ENCODE peak calls at places on chromosomes 1 and 21, in five cellular contexts. H is mucosa of descending colon; R is IMR-90; Z is left ventricle myocardium inferior; N is naive thymus-derived CD4-positive, alpha-beta T cell. P is an unnamed sample. For H3K9me3, the result is how much of the 10 kb centered on the place peaks cover.

GRCh38 chr1:219442575-219442974 is 170.3 kb downstream of the ZC3H11B start:
- DNase-seq in N (no peak), Z (no peak), H (no peak), R (peak), P (no peak)

GRCh38 chr1:2949966-2950925 is 71.0 kb upstream of the ACTRT2 start:
- DNase-seq in Z (peak), R (no peak), N (no peak), H (peak), P (peak)

GRCh38 chr1:31607360-31607759 is 10.1 kb upstream of the HCRTR1 start:
- DNase-seq in R (no peak), Z (no peak), H (no peak), N (no peak), P (no peak)

GRCh38 chr1:156616463-156616862 is 2.8 kb upstream of the HAPLN2 start:
- DNase-seq in Z (peak), N (no peak), R (peak), H (no peak), P (peak)

GRCh38 chr1:243814718-243815117 is 35.3 kb downstream of the AKT3 start:
- DNase-seq in N (no peak), R (no peak), Z (no peak), H (no peak), P (no peak)

GRCh38 chr1:229884765-229885164 is 182.3 kb upstream of the GALNT2 start:
- DNase-seq in R (no peak), Z (no peak), H (no peak), N (no peak), P (no peak)

GRCh38 chr1:223700942-223701637 is 11.2 kb upstream of the CAPN2 start:
- DNase-seq in R (peak), Z (no peak), N (no peak), H (no peak), P (peak)

GRCh38 chr1:182111496-182111895 is 50.0 kb upstream of the ZNF648 start:
- DNase-seq in H (peak), Z (no peak), N (no peak), R (no peak), P (peak)

GRCh38 chr1:181112071-181112929 is 23.8 kb downstream of the IER5 start:
- DNase-seq in N (no peak), H (peak), Z (peak), R (peak), P (peak)

GRCh38 chr1:196667131-196667530 is 15.3 kb downstream of the CFH start:
- DNase-seq in N (no peak), R (no peak), Z (no peak), H (no peak), P (no peak)

GRCh38 chr1:196674908-196675307 is 23.1 kb downstream of the CFH start:
- DNase-seq in Z (no peak), H (no peak), R (no peak), N (no peak), P (no peak)

GRCh38 chr1:196669051-196669450 is 17.2 kb downstream of the CFH start:
- DNase-seq in N (no peak), H (no peak), R (no peak), Z (no peak), P (no peak)

GRCh38 chr1:196669693-196670092 is 17.9 kb downstream of the CFH start:
- DNase-seq in H (no peak), Z (no peak), N (no peak), R (no peak), P (no peak)
- H3K9me3 ChIP-seq in H (under half), Z (under half), N (under half), R (under half), P (under half)

GRCh38 chr1:83554174-83554573 is 444.8 kb downstream of the TTLL7 start:
- DNase-seq in R (no peak), N (no peak), Z (peak), H (no peak), P (no peak)

GRCh38 chr1:83559531-83559930 is 439.4 kb downstream of the TTLL7 start:
- DNase-seq in R (no peak), H (no peak), N (no peak), Z (no peak), P (no peak)

GRCh38 chr1:83555871-83556270 is 443.1 kb downstream of the TTLL7 start:
- DNase-seq in R (no peak), Z (no peak), H (no peak), N (no peak), P (no peak)

DNA sequence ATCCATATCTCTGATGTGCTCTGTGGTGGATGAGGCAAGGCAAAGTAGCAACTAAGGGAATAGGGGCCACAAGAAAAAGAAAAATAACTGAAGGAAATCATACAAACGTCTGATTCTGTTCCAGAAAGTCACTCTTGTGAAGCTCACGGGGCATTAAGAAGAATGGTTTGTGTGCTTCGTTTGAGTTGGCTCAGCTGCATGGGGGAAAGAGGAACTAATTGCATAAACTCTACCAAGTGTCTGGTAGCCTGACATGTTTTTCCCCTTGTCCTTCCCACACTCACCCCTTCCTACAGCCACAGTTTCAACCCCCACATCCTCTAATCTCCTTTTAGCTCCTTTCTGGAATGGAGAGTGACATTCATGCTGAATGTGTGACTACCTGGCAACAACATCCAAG is 439.8 kb downstream of the TTLL7 start:
- DNase-seq in R (no peak), N (no peak), H (no peak), Z (no peak), P (no peak)
- H3K9me3 ChIP-seq in R (under half), N (under half), H (under half), Z (under half), P (under half)

DNA sequence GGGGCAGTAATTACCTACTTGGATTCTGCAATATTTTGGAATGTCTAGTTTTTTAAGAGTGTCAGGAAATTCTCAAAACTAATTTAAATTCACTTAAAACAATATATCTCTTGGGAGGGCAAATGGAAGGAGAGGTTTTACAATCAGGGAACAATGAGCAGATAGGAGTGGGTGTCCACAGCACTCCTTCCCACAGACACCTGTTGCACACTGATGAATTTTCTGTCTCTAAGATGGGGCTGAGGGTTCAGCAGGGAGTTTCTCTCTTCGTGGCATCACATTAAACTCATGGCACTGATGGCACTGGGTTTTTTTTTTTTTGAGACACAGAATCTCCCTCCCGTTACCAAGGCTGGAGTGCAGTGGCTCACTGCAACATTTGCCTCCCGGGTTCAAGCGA is 5.5 kb downstream of the PHF13 start:
- DNase-seq in N (no peak), R (no peak), H (no peak), Z (no peak), P (peak)
- H3K9me3 ChIP-seq in N (under half), R (under half), H (under half), Z (under half), P (under half)

GRCh38 chr1:114224196-114224907 is 70.7 kb upstream of the SYT6 start:
- DNase-seq in N (no peak), H (no peak), Z (no peak), R (no peak), P (no peak)
- H3K9me3 ChIP-seq in N (under half), H (under half), Z (under half), R (under half), P (under half)

GRCh38 chr21:10464975-10465374 is 56.4 kb upstream of the TPTE start:
- DNase-seq in N (no peak), Z (no peak), H (no peak), R (no peak), P (no peak)
- H3K9me3 ChIP-seq in N (under half), Z (under half), H (half or more), R (under half), P (under half)

GRCh38 chr1:98276514-98276913 is 355.7 kb upstream of the DPYD start:
- DNase-seq in R (no peak), Z (no peak), H (no peak), N (no peak), P (no peak)

GRCh38 chr1:98278055-98278454 is 357.2 kb upstream of the DPYD start:
- DNase-seq in H (no peak), Z (no peak), R (no peak), N (no peak), P (no peak)

DNA sequence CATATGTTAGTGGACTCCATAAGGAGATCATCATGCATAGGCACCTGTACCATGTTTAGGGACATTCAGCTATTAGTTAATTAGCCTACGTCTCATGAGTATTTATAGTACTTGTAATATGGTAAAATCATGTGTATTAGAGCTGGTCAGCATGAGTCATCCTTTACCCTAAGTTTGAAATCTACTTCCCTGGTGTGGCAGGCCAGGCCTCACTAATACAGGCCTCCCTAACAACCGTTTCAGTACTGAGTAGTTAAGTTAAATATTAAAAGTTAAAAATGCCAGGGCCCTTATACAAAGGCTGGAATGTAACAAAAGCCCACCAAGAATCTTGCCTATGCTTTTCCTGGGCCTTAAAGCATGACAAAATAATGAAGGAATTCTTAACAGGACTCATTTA is 356.3 kb upstream of the DPYD start:
- DNase-seq in H (no peak), Z (no peak), N (no peak), R (peak), P (no peak)
- H3K9me3 ChIP-seq in H (under half), Z (under half), N (under half), R (under half), P (under half)

GRCh38 chr1:177442580-177442979 is 271.8 kb downstream of the BRINP2 start:
- DNase-seq in N (no peak), Z (no peak), R (no peak), H (no peak), P (no peak)
- H3K9me3 ChIP-seq in N (under half), Z (under half), R (under half), H (under half), P (under half)